ENCODE peak calls at places on chromosomes 12 and 14, in nine cellular contexts. One of them, this sample, is unnamed.

GRCh38 chr12:78007173-78007572 is 176.5 kb downstream of the NAV3 start:
- DNase-seq in AG04449: no peak
- DNase-seq in endodermal cell: no peak
- DNase-seq in activated B cell treated with CpG ODN at 0.5 μM for 24 hours: no peak
- DNase-seq in cardiac fibroblast: no peak
- DNase-seq in stimulated activated effector memory CD8-positive, alpha-beta T cell treated with anti-CD3 and anti-CD28 coated beads, Interleukin-12 subunit alpha, Interleukin-12 subunit beta, amount 100 ng/mL, for 72 hours: no peak
- DNase-seq in suprapubic skin: no peak
- DNase-seq in stimulated activated CD4-positive, alpha-beta T cell treated with anti-CD3 and anti-CD28 coated beads, Interleukin-1b, Interleukin-23, amount 100 ng/mL, for 48 hours: no peak
- DNase-seq in activated T-helper 1 cell treated with anti-CD3 and anti-CD28 coated beads, Interleukin-2, amount 50 U/mL, for 16 hours: no peak
- DNase-seq in this sample: no peak

GRCh38 chr14:50344116-50344775 is 32.1 kb downstream of the DMAC2L start:
- DNase-seq in endodermal cell: no peak
- DNase-seq in cardiac fibroblast: no peak
- DNase-seq in stimulated activated CD4-positive, alpha-beta T cell treated with anti-CD3 and anti-CD28 coated beads, Interleukin-1b, Interleukin-23, amount 100 ng/mL, for 48 hours: peak
- DNase-seq in activated B cell treated with CpG ODN at 0.5 μM for 24 hours: no peak
- DNase-seq in AG04449: no peak
- DNase-seq in stimulated activated effector memory CD8-positive, alpha-beta T cell treated with anti-CD3 and anti-CD28 coated beads, Interleukin-12 subunit alpha, Interleukin-12 subunit beta, amount 100 ng/mL, for 72 hours: peak
- DNase-seq in suprapubic skin: no peak
- DNase-seq in activated T-helper 1 cell treated with anti-CD3 and anti-CD28 coated beads, Interleukin-2, amount 50 U/mL, for 16 hours: no peak
- DNase-seq in this sample: no peak

GRCh38 chr12:57603758-57604453 is 718 bp upstream of the DTX3 start:
- DNase-seq in stimulated activated effector memory CD8-positive, alpha-beta T cell treated with anti-CD3 and anti-CD28 coated beads, Interleukin-12 subunit alpha, Interleukin-12 subunit beta, amount 100 ng/mL, for 72 hours: no peak
- DNase-seq in activated T-helper 1 cell treated with anti-CD3 and anti-CD28 coated beads, Interleukin-2, amount 50 U/mL, for 16 hours: no peak
- DNase-seq in suprapubic skin: no peak
- DNase-seq in endodermal cell: peak
- DNase-seq in activated B cell treated with CpG ODN at 0.5 μM for 24 hours: no peak
- DNase-seq in stimulated activated CD4-positive, alpha-beta T cell treated with anti-CD3 and anti-CD28 coated beads, Interleukin-1b, Interleukin-23, amount 100 ng/mL, for 48 hours: no peak
- DNase-seq in cardiac fibroblast: peak
- DNase-seq in AG04449: no peak
- DNase-seq in this sample: no peak

GRCh38 chr14:49982082-49982481 is 89.2 kb downstream of the ARF6 start:
- DNase-seq in cardiac fibroblast: no peak
- DNase-seq in AG04449: no peak
- DNase-seq in suprapubic skin: no peak
- DNase-seq in stimulated activated effector memory CD8-positive, alpha-beta T cell treated with anti-CD3 and anti-CD28 coated beads, Interleukin-12 subunit alpha, Interleukin-12 subunit beta, amount 100 ng/mL, for 72 hours: no peak
- DNase-seq in endodermal cell: no peak
- DNase-seq in activated B cell treated with CpG ODN at 0.5 μM for 24 hours: no peak
- DNase-seq in stimulated activated CD4-positive, alpha-beta T cell treated with anti-CD3 and anti-CD28 coated beads, Interleukin-1b, Interleukin-23, amount 100 ng/mL, for 48 hours: no peak
- DNase-seq in activated T-helper 1 cell treated with anti-CD3 and anti-CD28 coated beads, Interleukin-2, amount 50 U/mL, for 16 hours: no peak
- DNase-seq in this sample: no peak

GRCh38 chr12:5203274-5203673 is 159.6 kb downstream of the KCNA5 start:
- DNase-seq in suprapubic skin: no peak
- DNase-seq in endodermal cell: no peak
- DNase-seq in activated T-helper 1 cell treated with anti-CD3 and anti-CD28 coated beads, Interleukin-2, amount 50 U/mL, for 16 hours: no peak
- DNase-seq in cardiac fibroblast: no peak
- DNase-seq in stimulated activated effector memory CD8-positive, alpha-beta T cell treated with anti-CD3 and anti-CD28 coated beads, Interleukin-12 subunit alpha, Interleukin-12 subunit beta, amount 100 ng/mL, for 72 hours: no peak
- DNase-seq in activated B cell treated with CpG ODN at 0.5 μM for 24 hours: no peak
- DNase-seq in AG04449: no peak
- DNase-seq in stimulated activated CD4-positive, alpha-beta T cell treated with anti-CD3 and anti-CD28 coated beads, Interleukin-1b, Interleukin-23, amount 100 ng/mL, for 48 hours: no peak
- DNase-seq in this sample: no peak

GRCh38 chr14:30214014-30214413 is 286.4 kb upstream of the PRKD1 start:
- DNase-seq in cardiac fibroblast: peak
- DNase-seq in activated T-helper 1 cell treated with anti-CD3 and anti-CD28 coated beads, Interleukin-2, amount 50 U/mL, for 16 hours: no peak
- DNase-seq in endodermal cell: no peak
- DNase-seq in AG04449: no peak
- DNase-seq in suprapubic skin: no peak
- DNase-seq in activated B cell treated with CpG ODN at 0.5 μM for 24 hours: no peak
- DNase-seq in stimulated activated effector memory CD8-positive, alpha-beta T cell treated with anti-CD3 and anti-CD28 coated beads, Interleukin-12 subunit alpha, Interleukin-12 subunit beta, amount 100 ng/mL, for 72 hours: no peak
- DNase-seq in stimulated activated CD4-positive, alpha-beta T cell treated with anti-CD3 and anti-CD28 coated beads, Interleukin-1b, Interleukin-23, amount 100 ng/mL, for 48 hours: no peak
- DNase-seq in this sample: no peak

GRCh38 chr12:64612843-64613242 is 2.5 kb downstream of the RASSF3 start:
- DNase-seq in activated T-helper 1 cell treated with anti-CD3 and anti-CD28 coated beads, Interleukin-2, amount 50 U/mL, for 16 hours: no peak
- DNase-seq in endodermal cell: no peak
- DNase-seq in suprapubic skin: no peak
- DNase-seq in cardiac fibroblast: peak
- DNase-seq in stimulated activated effector memory CD8-positive, alpha-beta T cell treated with anti-CD3 and anti-CD28 coated beads, Interleukin-12 subunit alpha, Interleukin-12 subunit beta, amount 100 ng/mL, for 72 hours: no peak
- DNase-seq in AG04449: no peak
- DNase-seq in stimulated activated CD4-positive, alpha-beta T cell treated with anti-CD3 and anti-CD28 coated beads, Interleukin-1b, Interleukin-23, amount 100 ng/mL, for 48 hours: no peak
- DNase-seq in activated B cell treated with CpG ODN at 0.5 μM for 24 hours: no peak
- DNase-seq in this sample: no peak

GRCh38 chr12:5267603-5268423 is 164.1 kb upstream of the NTF3 start:
- DNase-seq in stimulated activated CD4-positive, alpha-beta T cell treated with anti-CD3 and anti-CD28 coated beads, Interleukin-1b, Interleukin-23, amount 100 ng/mL, for 48 hours: no peak
- DNase-seq in cardiac fibroblast: no peak
- DNase-seq in endodermal cell: peak
- DNase-seq in AG04449: no peak
- DNase-seq in suprapubic skin: no peak
- DNase-seq in stimulated activated effector memory CD8-positive, alpha-beta T cell treated with anti-CD3 and anti-CD28 coated beads, Interleukin-12 subunit alpha, Interleukin-12 subunit beta, amount 100 ng/mL, for 72 hours: no peak
- DNase-seq in activated B cell treated with CpG ODN at 0.5 μM for 24 hours: no peak
- DNase-seq in activated T-helper 1 cell treated with anti-CD3 and anti-CD28 coated beads, Interleukin-2, amount 50 U/mL, for 16 hours: no peak
- DNase-seq in this sample: no peak

GRCh38 chr14:86708846-86709339 is 1178.9 kb downstream of the FLRT2 start:
- DNase-seq in activated B cell treated with CpG ODN at 0.5 μM for 24 hours: no peak
- DNase-seq in suprapubic skin: no peak
- DNase-seq in activated T-helper 1 cell treated with anti-CD3 and anti-CD28 coated beads, Interleukin-2, amount 50 U/mL, for 16 hours: no peak
- DNase-seq in AG04449: no peak
- DNase-seq in stimulated activated effector memory CD8-positive, alpha-beta T cell treated with anti-CD3 and anti-CD28 coated beads, Interleukin-12 subunit alpha, Interleukin-12 subunit beta, amount 100 ng/mL, for 72 hours: no peak
- DNase-seq in cardiac fibroblast: no peak
- DNase-seq in endodermal cell: no peak
- DNase-seq in stimulated activated CD4-positive, alpha-beta T cell treated with anti-CD3 and anti-CD28 coated beads, Interleukin-1b, Interleukin-23, amount 100 ng/mL, for 48 hours: no peak
- DNase-seq in this sample: no peak

GRCh38 chr14:68291820-68292219 is 472.2 kb downstream of the RAD51B start:
- DNase-seq in stimulated activated effector memory CD8-positive, alpha-beta T cell treated with anti-CD3 and anti-CD28 coated beads, Interleukin-12 subunit alpha, Interleukin-12 subunit beta, amount 100 ng/mL, for 72 hours: no peak
- DNase-seq in activated B cell treated with CpG ODN at 0.5 μM for 24 hours: no peak
- DNase-seq in cardiac fibroblast: no peak
- DNase-seq in stimulated activated CD4-positive, alpha-beta T cell treated with anti-CD3 and anti-CD28 coated beads, Interleukin-1b, Interleukin-23, amount 100 ng/mL, for 48 hours: no peak
- DNase-seq in endodermal cell: peak
- DNase-seq in activated T-helper 1 cell treated with anti-CD3 and anti-CD28 coated beads, Interleukin-2, amount 50 U/mL, for 16 hours: no peak
- DNase-seq in suprapubic skin: no peak
- DNase-seq in AG04449: no peak
- DNase-seq in this sample: no peak

GRCh38 chr14:72883963-72884362 is 9.9 kb downstream of the DPF3 start:
- DNase-seq in suprapubic skin: no peak
- DNase-seq in AG04449: no peak
- DNase-seq in stimulated activated CD4-positive, alpha-beta T cell treated with anti-CD3 and anti-CD28 coated beads, Interleukin-1b, Interleukin-23, amount 100 ng/mL, for 48 hours: no peak
- DNase-seq in activated B cell treated with CpG ODN at 0.5 μM for 24 hours: no peak
- DNase-seq in activated T-helper 1 cell treated with anti-CD3 and anti-CD28 coated beads, Interleukin-2, amount 50 U/mL, for 16 hours: no peak
- DNase-seq in endodermal cell: peak
- DNase-seq in cardiac fibroblast: peak
- DNase-seq in stimulated activated effector memory CD8-positive, alpha-beta T cell treated with anti-CD3 and anti-CD28 coated beads, Interleukin-12 subunit alpha, Interleukin-12 subunit beta, amount 100 ng/mL, for 72 hours: peak
- DNase-seq in this sample: no peak

GRCh38 chr14:95733212-95733611 is 19.3 kb upstream of the TCL1A start:
- DNase-seq in AG04449: no peak
- DNase-seq in activated T-helper 1 cell treated with anti-CD3 and anti-CD28 coated beads, Interleukin-2, amount 50 U/mL, for 16 hours: no peak
- DNase-seq in stimulated activated CD4-positive, alpha-beta T cell treated with anti-CD3 and anti-CD28 coated beads, Interleukin-1b, Interleukin-23, amount 100 ng/mL, for 48 hours: no peak
- DNase-seq in cardiac fibroblast: no peak
- DNase-seq in endodermal cell: no peak
- DNase-seq in suprapubic skin: no peak
- DNase-seq in activated B cell treated with CpG ODN at 0.5 μM for 24 hours: no peak
- DNase-seq in stimulated activated effector memory CD8-positive, alpha-beta T cell treated with anti-CD3 and anti-CD28 coated beads, Interleukin-12 subunit alpha, Interleukin-12 subunit beta, amount 100 ng/mL, for 72 hours: no peak
- DNase-seq in this sample: no peak

GRCh38 chr12:107317751-107318553 is 224.6 kb upstream of the CRY1 start:
- DNase-seq in endodermal cell: peak
- DNase-seq in activated T-helper 1 cell treated with anti-CD3 and anti-CD28 coated beads, Interleukin-2, amount 50 U/mL, for 16 hours: peak
- DNase-seq in activated B cell treated with CpG ODN at 0.5 μM for 24 hours: peak
- DNase-seq in stimulated activated effector memory CD8-positive, alpha-beta T cell treated with anti-CD3 and anti-CD28 coated beads, Interleukin-12 subunit alpha, Interleukin-12 subunit beta, amount 100 ng/mL, for 72 hours: peak
- DNase-seq in suprapubic skin: peak
- DNase-seq in stimulated activated CD4-positive, alpha-beta T cell treated with anti-CD3 and anti-CD28 coated beads, Interleukin-1b, Interleukin-23, amount 100 ng/mL, for 48 hours: peak
- DNase-seq in cardiac fibroblast: peak
- DNase-seq in AG04449: peak
- DNase-seq in this sample: peak

GRCh38 chr14:39469094-39469710 is 37.0 kb upstream of the FBXO33 start:
- DNase-seq in endodermal cell: peak
- DNase-seq in suprapubic skin: no peak
- DNase-seq in AG04449: no peak
- DNase-seq in stimulated activated effector memory CD8-positive, alpha-beta T cell treated with anti-CD3 and anti-CD28 coated beads, Interleukin-12 subunit alpha, Interleukin-12 subunit beta, amount 100 ng/mL, for 72 hours: peak
- DNase-seq in activated T-helper 1 cell treated with anti-CD3 and anti-CD28 coated beads, Interleukin-2, amount 50 U/mL, for 16 hours: no peak
- DNase-seq in stimulated activated CD4-positive, alpha-beta T cell treated with anti-CD3 and anti-CD28 coated beads, Interleukin-1b, Interleukin-23, amount 100 ng/mL, for 48 hours: peak
- DNase-seq in cardiac fibroblast: peak
- DNase-seq in activated B cell treated with CpG ODN at 0.5 μM for 24 hours: peak
- DNase-seq in this sample: peak

GRCh38 chr14:93120522-93120921 is 4.8 kb upstream of the ITPK1 start:
- DNase-seq in suprapubic skin: no peak
- DNase-seq in cardiac fibroblast: no peak
- DNase-seq in stimulated activated CD4-positive, alpha-beta T cell treated with anti-CD3 and anti-CD28 coated beads, Interleukin-1b, Interleukin-23, amount 100 ng/mL, for 48 hours: no peak
- DNase-seq in AG04449: no peak
- DNase-seq in activated T-helper 1 cell treated with anti-CD3 and anti-CD28 coated beads, Interleukin-2, amount 50 U/mL, for 16 hours: no peak
- DNase-seq in endodermal cell: no peak
- DNase-seq in activated B cell treated with CpG ODN at 0.5 μM for 24 hours: no peak
- DNase-seq in stimulated activated effector memory CD8-positive, alpha-beta T cell treated with anti-CD3 and anti-CD28 coated beads, Interleukin-12 subunit alpha, Interleukin-12 subunit beta, amount 100 ng/mL, for 72 hours: no peak
- DNase-seq in this sample: no peak

GRCh38 chr12:9902539-9903228 is 21.4 kb downstream of the KLRF2 start:
- DNase-seq in endodermal cell: no peak
- DNase-seq in stimulated activated CD4-positive, alpha-beta T cell treated with anti-CD3 and anti-CD28 coated beads, Interleukin-1b, Interleukin-23, amount 100 ng/mL, for 48 hours: no peak
- DNase-seq in stimulated activated effector memory CD8-positive, alpha-beta T cell treated with anti-CD3 and anti-CD28 coated beads, Interleukin-12 subunit alpha, Interleukin-12 subunit beta, amount 100 ng/mL, for 72 hours: no peak
- DNase-seq in suprapubic skin: no peak
- DNase-seq in activated T-helper 1 cell treated with anti-CD3 and anti-CD28 coated beads, Interleukin-2, amount 50 U/mL, for 16 hours: no peak
- DNase-seq in activated B cell treated with CpG ODN at 0.5 μM for 24 hours: no peak
- DNase-seq in cardiac fibroblast: no peak
- DNase-seq in AG04449: no peak
- DNase-seq in this sample: no peak

GRCh38 chr12:47901285-47902093 is 3.3 kb downstream of the VDR start:
- DNase-seq in activated B cell treated with CpG ODN at 0.5 μM for 24 hours: no peak
- DNase-seq in suprapubic skin: no peak
- DNase-seq in stimulated activated effector memory CD8-positive, alpha-beta T cell treated with anti-CD3 and anti-CD28 coated beads, Interleukin-12 subunit alpha, Interleukin-12 subunit beta, amount 100 ng/mL, for 72 hours: no peak
- DNase-seq in endodermal cell: peak
- DNase-seq in stimulated activated CD4-positive, alpha-beta T cell treated with anti-CD3 and anti-CD28 coated beads, Interleukin-1b, Interleukin-23, amount 100 ng/mL, for 48 hours: no peak
- DNase-seq in activated T-helper 1 cell treated with anti-CD3 and anti-CD28 coated beads, Interleukin-2, amount 50 U/mL, for 16 hours: no peak
- DNase-seq in cardiac fibroblast: no peak
- DNase-seq in AG04449: no peak
- DNase-seq in this sample: no peak

GRCh38 chr12:115109863-115110262 is 425.9 kb upstream of the TBX3 start:
- DNase-seq in stimulated activated effector memory CD8-positive, alpha-beta T cell treated with anti-CD3 and anti-CD28 coated beads, Interleukin-12 subunit alpha, Interleukin-12 subunit beta, amount 100 ng/mL, for 72 hours: no peak
- DNase-seq in endodermal cell: no peak
- DNase-seq in AG04449: no peak
- DNase-seq in stimulated activated CD4-positive, alpha-beta T cell treated with anti-CD3 and anti-CD28 coated beads, Interleukin-1b, Interleukin-23, amount 100 ng/mL, for 48 hours: no peak
- DNase-seq in suprapubic skin: no peak
- DNase-seq in activated B cell treated with CpG ODN at 0.5 μM for 24 hours: no peak
- DNase-seq in cardiac fibroblast: no peak
- DNase-seq in activated T-helper 1 cell treated with anti-CD3 and anti-CD28 coated beads, Interleukin-2, amount 50 U/mL, for 16 hours: no peak
- DNase-seq in this sample: no peak

GRCh38 chr12:6327159-6327558 is 14.7 kb downstream of the TNFRSF1A start:
- DNase-seq in activated B cell treated with CpG ODN at 0.5 μM for 24 hours: no peak
- DNase-seq in cardiac fibroblast: no peak
- DNase-seq in stimulated activated CD4-positive, alpha-beta T cell treated with anti-CD3 and anti-CD28 coated beads, Interleukin-1b, Interleukin-23, amount 100 ng/mL, for 48 hours: no peak
- DNase-seq in stimulated activated effector memory CD8-positive, alpha-beta T cell treated with anti-CD3 and anti-CD28 coated beads, Interleukin-12 subunit alpha, Interleukin-12 subunit beta, amount 100 ng/mL, for 72 hours: no peak
- DNase-seq in AG04449: no peak
- DNase-seq in endodermal cell: no peak
- DNase-seq in activated T-helper 1 cell treated with anti-CD3 and anti-CD28 coated beads, Interleukin-2, amount 50 U/mL, for 16 hours: no peak
- DNase-seq in suprapubic skin: no peak
- DNase-seq in this sample: no peak

GRCh38 chr12:111275308-111275707 is 93.6 kb downstream of the PHETA1 start:
- DNase-seq in activated T-helper 1 cell treated with anti-CD3 and anti-CD28 coated beads, Interleukin-2, amount 50 U/mL, for 16 hours: no peak
- DNase-seq in stimulated activated effector memory CD8-positive, alpha-beta T cell treated with anti-CD3 and anti-CD28 coated beads, Interleukin-12 subunit alpha, Interleukin-12 subunit beta, amount 100 ng/mL, for 72 hours: no peak
- DNase-seq in cardiac fibroblast: no peak
- DNase-seq in endodermal cell: no peak
- DNase-seq in stimulated activated CD4-positive, alpha-beta T cell treated with anti-CD3 and anti-CD28 coated beads, Interleukin-1b, Interleukin-23, amount 100 ng/mL, for 48 hours: no peak
- DNase-seq in activated B cell treated with CpG ODN at 0.5 μM for 24 hours: no peak
- DNase-seq in AG04449: no peak
- DNase-seq in suprapubic skin: no peak
- DNase-seq in this sample: no peak

GRCh38 chr14:64880382-64881121 is 845 bp upstream of the SPTB start:
- DNase-seq in suprapubic skin: peak
- DNase-seq in cardiac fibroblast: no peak
- DNase-seq in endodermal cell: peak
- DNase-seq in activated B cell treated with CpG ODN at 0.5 μM for 24 hours: peak
- DNase-seq in activated T-helper 1 cell treated with anti-CD3 and anti-CD28 coated beads, Interleukin-2, amount 50 U/mL, for 16 hours: peak
- DNase-seq in AG04449: no peak
- DNase-seq in stimulated activated effector memory CD8-positive, alpha-beta T cell treated with anti-CD3 and anti-CD28 coated beads, Interleukin-12 subunit alpha, Interleukin-12 subunit beta, amount 100 ng/mL, for 72 hours: peak
- DNase-seq in stimulated activated CD4-positive, alpha-beta T cell treated with anti-CD3 and anti-CD28 coated beads, Interleukin-1b, Interleukin-23, amount 100 ng/mL, for 48 hours: peak
- DNase-seq in this sample: peak

GRCh38 chr12:27619308-27619707 is 76.9 kb upstream of the REP15 start:
- DNase-seq in endodermal cell: no peak
- DNase-seq in stimulated activated effector memory CD8-positive, alpha-beta T cell treated with anti-CD3 and anti-CD28 coated beads, Interleukin-12 subunit alpha, Interleukin-12 subunit beta, amount 100 ng/mL, for 72 hours: no peak
- DNase-seq in activated T-helper 1 cell treated with anti-CD3 and anti-CD28 coated beads, Interleukin-2, amount 50 U/mL, for 16 hours: no peak
- DNase-seq in cardiac fibroblast: peak
- DNase-seq in suprapubic skin: no peak
- DNase-seq in stimulated activated CD4-positive, alpha-beta T cell treated with anti-CD3 and anti-CD28 coated beads, Interleukin-1b, Interleukin-23, amount 100 ng/mL, for 48 hours: no peak
- DNase-seq in AG04449: no peak
- DNase-seq in activated B cell treated with CpG ODN at 0.5 μM for 24 hours: no peak
- DNase-seq in this sample: no peak

GRCh38 chr12:121796855-121797751 is 3.6 kb upstream of the RHOF start:
- DNase-seq in stimulated activated effector memory CD8-positive, alpha-beta T cell treated with anti-CD3 and anti-CD28 coated beads, Interleukin-12 subunit alpha, Interleukin-12 subunit beta, amount 100 ng/mL, for 72 hours: no peak
- DNase-seq in cardiac fibroblast: peak
- DNase-seq in activated T-helper 1 cell treated with anti-CD3 and anti-CD28 coated beads, Interleukin-2, amount 50 U/mL, for 16 hours: no peak
- DNase-seq in activated B cell treated with CpG ODN at 0.5 μM for 24 hours: no peak
- DNase-seq in AG04449: no peak
- DNase-seq in suprapubic skin: peak
- DNase-seq in endodermal cell: peak
- DNase-seq in stimulated activated CD4-positive, alpha-beta T cell treated with anti-CD3 and anti-CD28 coated beads, Interleukin-1b, Interleukin-23, amount 100 ng/mL, for 48 hours: no peak
- DNase-seq in this sample: peak

GRCh38 chr12:65958456-65958855 is 134.2 kb downstream of the HMGA2 start:
- DNase-seq in activated T-helper 1 cell treated with anti-CD3 and anti-CD28 coated beads, Interleukin-2, amount 50 U/mL, for 16 hours: no peak
- DNase-seq in suprapubic skin: no peak
- DNase-seq in activated B cell treated with CpG ODN at 0.5 μM for 24 hours: no peak
- DNase-seq in AG04449: no peak
- DNase-seq in stimulated activated CD4-positive, alpha-beta T cell treated with anti-CD3 and anti-CD28 coated beads, Interleukin-1b, Interleukin-23, amount 100 ng/mL, for 48 hours: no peak
- DNase-seq in cardiac fibroblast: no peak
- DNase-seq in stimulated activated effector memory CD8-positive, alpha-beta T cell treated with anti-CD3 and anti-CD28 coated beads, Interleukin-12 subunit alpha, Interleukin-12 subunit beta, amount 100 ng/mL, for 72 hours: no peak
- DNase-seq in endodermal cell: no peak
- DNase-seq in this sample: no peak

GRCh38 chr14:98593361-98593761 is 678.6 kb downstream of the BCL11B start:
- DNase-seq in AG04449: no peak
- DNase-seq in activated B cell treated with CpG ODN at 0.5 μM for 24 hours: no peak
- DNase-seq in stimulated activated effector memory CD8-positive, alpha-beta T cell treated with anti-CD3 and anti-CD28 coated beads, Interleukin-12 subunit alpha, Interleukin-12 subunit beta, amount 100 ng/mL, for 72 hours: peak
- DNase-seq in cardiac fibroblast: no peak
- DNase-seq in endodermal cell: no peak
- DNase-seq in suprapubic skin: no peak
- DNase-seq in stimulated activated CD4-positive, alpha-beta T cell treated with anti-CD3 and anti-CD28 coated beads, Interleukin-1b, Interleukin-23, amount 100 ng/mL, for 48 hours: no peak
- DNase-seq in activated T-helper 1 cell treated with anti-CD3 and anti-CD28 coated beads, Interleukin-2, amount 50 U/mL, for 16 hours: no peak
- DNase-seq in this sample: no peak

GRCh38 chr12:3694673-3695072 is 58.2 kb downstream of the CRACR2A start:
- DNase-seq in suprapubic skin: no peak
- DNase-seq in stimulated activated effector memory CD8-positive, alpha-beta T cell treated with anti-CD3 and anti-CD28 coated beads, Interleukin-12 subunit alpha, Interleukin-12 subunit beta, amount 100 ng/mL, for 72 hours: no peak
- DNase-seq in cardiac fibroblast: no peak
- DNase-seq in activated B cell treated with CpG ODN at 0.5 μM for 24 hours: no peak
- DNase-seq in AG04449: no peak
- DNase-seq in endodermal cell: no peak
- DNase-seq in activated T-helper 1 cell treated with anti-CD3 and anti-CD28 coated beads, Interleukin-2, amount 50 U/mL, for 16 hours: no peak
- DNase-seq in stimulated activated CD4-positive, alpha-beta T cell treated with anti-CD3 and anti-CD28 coated beads, Interleukin-1b, Interleukin-23, amount 100 ng/mL, for 48 hours: no peak
- DNase-seq in this sample: no peak

GRCh38 chr14:92600318-92601053 is 86.9 kb downstream of the RIN3 start:
- DNase-seq in suprapubic skin: no peak
- DNase-seq in endodermal cell: peak
- DNase-seq in AG04449: peak
- DNase-seq in stimulated activated effector memory CD8-positive, alpha-beta T cell treated with anti-CD3 and anti-CD28 coated beads, Interleukin-12 subunit alpha, Interleukin-12 subunit beta, amount 100 ng/mL, for 72 hours: no peak
- DNase-seq in stimulated activated CD4-positive, alpha-beta T cell treated with anti-CD3 and anti-CD28 coated beads, Interleukin-1b, Interleukin-23, amount 100 ng/mL, for 48 hours: no peak
- DNase-seq in cardiac fibroblast: peak
- DNase-seq in activated B cell treated with CpG ODN at 0.5 μM for 24 hours: no peak
- DNase-seq in activated T-helper 1 cell treated with anti-CD3 and anti-CD28 coated beads, Interleukin-2, amount 50 U/mL, for 16 hours: no peak
- DNase-seq in this sample: no peak

GRCh38 chr12:105235747-105236476 is at the start of gene APPL2:
- DNase-seq in suprapubic skin: peak
- DNase-seq in activated T-helper 1 cell treated with anti-CD3 and anti-CD28 coated beads, Interleukin-2, amount 50 U/mL, for 16 hours: peak
- DNase-seq in stimulated activated effector memory CD8-positive, alpha-beta T cell treated with anti-CD3 and anti-CD28 coated beads, Interleukin-12 subunit alpha, Interleukin-12 subunit beta, amount 100 ng/mL, for 72 hours: peak
- DNase-seq in stimulated activated CD4-positive, alpha-beta T cell treated with anti-CD3 and anti-CD28 coated beads, Interleukin-1b, Interleukin-23, amount 100 ng/mL, for 48 hours: peak
- DNase-seq in cardiac fibroblast: peak
- DNase-seq in endodermal cell: peak
- DNase-seq in AG04449: no peak
- DNase-seq in activated B cell treated with CpG ODN at 0.5 μM for 24 hours: peak
- DNase-seq in this sample: peak

This sample was measured in endothelial cell.